ENCODE peak calls at places on chromosomes 4 and X, in six cellular contexts. H, K, Q, L, A and N are unnamed samples.

GRCh38 chrX:52425710-52426245 is 57.0 kb downstream of the XAGE2 start:
- ATAC-seq in A (no peak), Q (no peak), L (no peak), K (no peak), H (no peak), N (no peak)

GRCh38 chrX:39903937-39904336 is 193.8 kb downstream of the BCOR start:
- ATAC-seq in Q (no peak), K (peak; percentile 65), L (no peak), A (no peak), H (no peak), N (no peak)

GRCh38 chrX:39841604-39842003 is 256.2 kb downstream of the BCOR start:
- ATAC-seq in H (no peak), Q (no peak), K (no peak), L (no peak), A (no peak), N (no peak)

GRCh38 chrX:114165537-114165936 is 418.3 kb upstream of the HTR2C start:
- ATAC-seq in K (no peak), Q (no peak), H (no peak), A (no peak), L (no peak), N (no peak)

GRCh38 chr4:93092765-93093164 is 735.8 kb upstream of the ATOH1 start:
- ATAC-seq in K (peak; percentile 55), Q (no peak), A (no peak), L (no peak), H (no peak), N (no peak)

GRCh38 chr4:144646523-144647094 is 653 bp downstream of the HHIP start:
- ATAC-seq in Q (peak; percentile 85), A (peak; percentile 56), K (peak; percentile 55), L (peak; percentile 90), H (peak; percentile 34), N (peak; percentile 40)

GRCh38 chr4:82469776-82470345 is 39.5 kb downstream of the ENOPH1 start:
- ATAC-seq in K (no peak), H (no peak), L (no peak), Q (peak; percentile 60), A (peak; percentile 59), N (no peak)

GRCh38 chrX:139759637-139760036 is 51.7 kb upstream of the MCF2 start:
- ATAC-seq in A (peak; percentile 87), Q (no peak), L (peak; percentile 59), K (peak; percentile 63), H (no peak), N (no peak)

GRCh38 chr4:54687887-54688841 is 30.4 kb downstream of the KIT start:
- ATAC-seq in A (no peak), H (no peak), K (no peak), L (no peak), Q (no peak), N (no peak)

GRCh38 chr4:11565899-11566298 is 137.2 kb upstream of the HS3ST1 start:
- ATAC-seq in L (no peak), A (no peak), K (peak; percentile 78), H (no peak), Q (no peak), N (no peak)

GRCh38 chrX:79182616-79183015 is 38.1 kb downstream of the GPR174 start:
- ATAC-seq in L (no peak), A (no peak), Q (no peak), H (no peak), K (peak; percentile 93), N (no peak)

GRCh38 chrX:75156537-75156945 is 458 bp upstream of the ABCB7 start:
- ATAC-seq in H (no peak), K (no peak), A (no peak), Q (no peak), L (peak; percentile 57), N (peak; percentile 48)

GRCh38 chr4:11418610-11419009 is 10.1 kb downstream of the HS3ST1 start:
- ATAC-seq in H (no peak), Q (no peak), K (no peak), L (no peak), A (no peak), N (no peak)

GRCh38 chr4:74109894-74110605 is 11.1 kb upstream of the CXCL2 start:
- ATAC-seq in H (peak; percentile 74), Q (no peak), L (peak; percentile 90), K (no peak), A (peak; percentile 28), N (no peak)
- H3K27ac ChIP-seq in H (peak overlapping the region; percentile 59), Q (no peak overlapping the region), L (peak overlapping the region; percentile 99), K (no peak overlapping the region), A (no peak overlapping the region), N (peak overlapping the region; percentile 64)

GRCh38 chr4:45568694-45569093 is 555.2 kb downstream of the GABRG1 start:
- ATAC-seq in H (no peak), Q (no peak), K (no peak), L (no peak), A (no peak), N (no peak)
- TF ChIP-seq EP300 in H (no peak), Q (no peak), K (no peak), L (no peak), A (no peak), N (no peak)

GRCh38 chrX:97692575-97692974 is 808.9 kb downstream of the RPA4 start:
- ATAC-seq in K (no peak), L (no peak), A (no peak), Q (no peak), H (no peak), N (no peak)

GRCh38 chrX:97691901-97692455 is 808.3 kb downstream of the RPA4 start:
- ATAC-seq in A (no peak), H (no peak), K (no peak), L (no peak), Q (no peak), N (no peak)
- TF ChIP-seq CTCF in A (no peak), H (no peak), K (no peak), L (no peak), Q (no peak), N (no peak)

GRCh38 chr4:153413827-153414226 is 52.3 kb upstream of the TMEM131L start:
- ATAC-seq in Q (no peak), K (no peak), A (no peak), L (no peak), H (no peak), N (no peak)

GRCh38 chr4:153407906-153408305 is 58.3 kb upstream of the TMEM131L start:
- ATAC-seq in L (no peak), K (no peak), A (no peak), Q (no peak), H (no peak), N (no peak)

GRCh38 chr4:153409924-153410501 is 56.1 kb upstream of the TMEM131L start:
- ATAC-seq in Q (no peak), H (no peak), L (no peak), A (peak; percentile 93), K (no peak), N (no peak)

GRCh38 chr4:153409412-153409811 is 56.7 kb upstream of the TMEM131L start:
- ATAC-seq in K (no peak), A (peak; percentile 75), H (no peak), Q (no peak), L (no peak), N (no peak)

GRCh38 chr4:153408932-153409331 is 57.2 kb upstream of the TMEM131L start:
- ATAC-seq in H (no peak), A (no peak), L (no peak), Q (no peak), K (no peak), N (no peak)
- H3K27ac ChIP-seq in H (no peak overlapping the region), A (peak overlapping the region; percentile 92), L (no peak overlapping the region), Q (no peak overlapping the region), K (no peak overlapping the region), N (no peak overlapping the region)

GRCh38 chrX:16633754-16634153 is 16.2 kb upstream of the S100G start:
- ATAC-seq in K (no peak), H (no peak), Q (no peak), L (no peak), A (no peak), N (no peak)
- TF ChIP-seq EP300 in K (no peak), H (no peak), Q (no peak), L (no peak), A (peak; percentile 64), N (no peak)

GRCh38 chrX:19515615-19516105 is 352 bp upstream of the MAP3K15 start:
- ATAC-seq in Q (peak; percentile 19), A (no peak), H (no peak), K (no peak), L (peak; percentile 40), N (no peak)
- TF ChIP-seq CTCF in Q (no peak), A (no peak), H (no peak), K (no peak), L (no peak), N (no peak)

GRCh38 chr4:2942037-2942531 is 21.1 kb downstream of the NOP14 start:
- ATAC-seq in A (no peak), L (no peak), K (no peak), Q (no peak), H (no peak), N (no peak)
- H3K27ac ChIP-seq in A (no peak overlapping the region), L (no peak overlapping the region), K (no peak overlapping the region), Q (no peak overlapping the region), H (peak overlapping the region; percentile 2), N (no peak overlapping the region)

GRCh38 chrX:487836-488235 is 101.1 kb upstream of the PPP2R3B start:
- ATAC-seq in Q (no peak), H (no peak), K (no peak), A (no peak), L (no peak), N (no peak)
- TF ChIP-seq EP300 in Q (no peak), H (no peak), K (no peak), A (no peak), L (no peak), N (no peak)

GRCh38 chr4:26218677-26219181 is 102.1 kb upstream of the RBPJ start:
- ATAC-seq in H (peak; percentile 54), L (no peak), A (no peak), Q (peak; percentile 44), K (peak; percentile 54), N (peak; percentile 18)

GRCh38 chr4:26219206-26219605 is 101.6 kb upstream of the RBPJ start:
- ATAC-seq in A (no peak), K (no peak), L (no peak), Q (no peak), H (no peak), N (no peak)

GRCh38 chr4:26217429-26217828 is 103.4 kb upstream of the RBPJ start:
- ATAC-seq in K (no peak), H (no peak), Q (no peak), L (no peak), A (no peak), N (no peak)

GRCh38 chr4:26215725-26216124 is 105.1 kb upstream of the RBPJ start:
- ATAC-seq in H (no peak), L (no peak), K (no peak), Q (no peak), A (no peak), N (no peak)

GRCh38 chr4:26217961-26218676 is 102.7 kb upstream of the RBPJ start:
- ATAC-seq in Q (peak; percentile 68), L (no peak), A (no peak), K (peak; percentile 92), H (peak; percentile 60), N (peak; percentile 71)
- TF ChIP-seq CTCF in Q (no peak), L (no peak), A (no peak), K (no peak), H (no peak), N (no peak)

DNA sequence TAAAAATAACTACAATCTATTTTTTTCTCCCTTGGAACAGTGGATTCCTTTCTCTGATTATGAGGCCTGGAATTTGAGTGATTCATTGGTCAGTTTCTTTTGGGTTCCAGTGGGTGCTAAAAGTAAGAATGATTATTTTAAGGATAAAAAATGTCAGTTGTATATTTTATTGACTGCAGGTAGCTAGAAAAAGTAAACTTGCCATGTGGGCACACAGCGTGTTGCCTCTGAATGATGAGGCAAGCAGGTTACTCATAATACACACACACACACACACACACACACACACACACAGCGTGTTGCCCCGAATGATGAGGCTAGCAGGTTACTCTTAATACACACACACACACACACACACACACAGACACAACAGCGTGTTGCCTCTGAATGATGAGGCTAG is 13.8 kb downstream of the GALNT7 start:
- ATAC-seq in Q (no peak), K (no peak), L (peak; percentile 73), A (no peak), H (peak; percentile 59), N (no peak)
- H3K27ac ChIP-seq in Q (no peak overlapping the region), K (no peak overlapping the region), L (peak overlapping the region; percentile 23), A (no peak overlapping the region), H (no peak overlapping the region), N (no peak overlapping the region)